ENCODE peak calls at places on chromosomes 16 and 17, in four cellular contexts. M, G, L and S are unnamed samples.

GRCh38 chr16:71303938-71304337 is 14.7 kb upstream of the CMTR2 start:
- DNase-seq in M (no peak), G (no peak), L (no peak), S (no peak)

GRCh38 chr16:49466881-49467280 is 93.3 kb downstream of the C16orf78 start:
- DNase-seq in M (no peak), G (no peak), L (no peak), S (no peak)

GRCh38 chr16:55539049-55539448 is 27.4 kb upstream of the CAPNS2 start:
- DNase-seq in M (no peak), G (no peak), L (no peak), S (no peak)

GRCh38 chr16:61993076-61993475 is 43.2 kb downstream of the CDH8 start:
- DNase-seq in M (no peak), G (no peak), L (no peak), S (no peak)

GRCh38 chr16:19304670-19305240 is 19.2 kb downstream of the CLEC19A start:
- DNase-seq in M (no peak), G (no peak), L (no peak), S (no peak)

GRCh38 chr17:7685533-7686220 is 1.6 kb downstream of the TP53 start:
- DNase-seq in M (peak), G (peak), L (peak), S (peak)

GRCh38 chr16:85652431-85653221 is 36.1 kb downstream of the GINS2 start:
- DNase-seq in M (peak), G (peak), L (no peak), S (peak)

GRCh38 chr16:58638148-58639036 is 8.8 kb upstream of the CNOT1 start:
- DNase-seq in M (no peak), G (no peak), L (no peak), S (no peak)

GRCh38 chr16:22120440-22120839 is 28.1 kb downstream of the VWA3A start:
- DNase-seq in M (no peak), G (no peak), L (no peak), S (no peak)

GRCh38 chr17:12927541-12928425 is 90.0 kb downstream of the ELAC2 start:
- DNase-seq in M (peak), G (no peak), L (no peak), S (no peak)

GRCh38 chr16:26220894-26221293 is 529.1 kb downstream of the HS3ST4 start:
- DNase-seq in M (no peak), G (no peak), L (no peak), S (no peak)

GRCh38 chr17:50133028-50133768 is 3.2 kb upstream of the SAMD14 start:
- DNase-seq in M (no peak), G (peak), L (no peak), S (no peak)

GRCh38 chr17:40304464-40304863 is 4.5 kb upstream of the RARA start:
- DNase-seq in M (no peak), G (no peak), L (no peak), S (no peak)

GRCh38 chr17:76727745-76728456 is 1.3 kb downstream of the METTL23 start:
- DNase-seq in M (peak), G (no peak), L (no peak), S (no peak)

GRCh38 chr17:30696234-30696633 is 128.3 kb downstream of the CRLF3 start:
- DNase-seq in M (no peak), G (no peak), L (no peak), S (no peak)

GRCh38 chr16:11152677-11153321 is 103.2 kb downstream of the SOCS1 start:
- DNase-seq in M (no peak), G (no peak), L (no peak), S (no peak)

GRCh38 chr16:49755291-49755611 is 100.7 kb downstream of the ZNF423 start:
- DNase-seq in M (no peak), G (no peak), L (no peak), S (no peak)

DNA sequence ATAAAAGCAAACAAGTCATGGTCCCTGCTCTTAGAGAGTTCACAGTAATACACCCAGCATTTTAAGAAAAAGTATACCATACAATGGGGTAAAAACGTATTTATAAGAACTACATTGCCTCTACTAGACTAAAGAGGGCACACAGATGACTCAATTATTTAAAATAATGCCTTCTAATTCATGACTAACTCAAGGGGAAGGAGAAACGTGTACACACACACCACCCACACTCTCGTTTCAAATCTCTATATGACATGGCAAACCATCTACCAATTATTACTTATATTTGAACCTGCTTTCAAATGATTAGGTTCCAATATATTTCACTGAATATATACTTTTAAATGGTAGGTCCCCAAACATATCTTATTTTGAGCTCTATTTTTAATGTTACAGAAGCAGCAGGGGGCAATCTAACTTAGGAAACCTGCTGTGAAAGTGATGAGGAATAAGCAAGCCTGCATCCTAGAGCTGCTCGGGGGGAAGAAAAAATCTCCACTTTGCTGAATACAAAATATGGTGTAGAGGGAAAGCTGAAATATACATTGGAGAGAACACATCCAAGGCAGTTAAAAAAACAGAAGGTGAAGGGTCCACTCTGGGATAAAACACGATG is 232.4 kb upstream of the PSMD7 start:
- DNase-seq in M (no peak), G (no peak), L (no peak), S (no peak)
- TF ChIP-seq CTCF in M (no peak), G (no peak), L (no peak), S (no peak)

DNA sequence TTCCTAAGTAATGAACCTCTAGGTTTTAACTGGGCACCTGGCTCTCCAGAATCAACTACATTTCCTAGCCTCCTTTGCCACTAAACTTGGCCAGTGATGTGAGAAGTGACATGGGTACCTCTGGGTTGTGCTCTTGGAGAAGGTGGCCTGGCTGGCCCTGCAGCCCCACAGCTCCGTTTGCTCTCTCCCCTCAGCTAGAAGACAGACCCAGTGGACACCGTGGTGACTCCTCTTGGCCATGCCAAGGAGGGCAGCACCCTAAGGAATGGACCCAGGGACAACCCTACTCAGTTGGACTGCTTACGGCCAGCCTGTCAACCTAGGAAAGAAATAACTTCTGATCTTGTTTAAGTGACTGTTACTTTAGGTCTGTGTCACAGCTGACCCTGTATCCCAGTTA is 151.4 kb downstream of the TMEM132E start:
- DNase-seq in M (no peak), G (no peak), L (no peak), S (no peak)
- TF ChIP-seq CTCF in M (no peak), G (no peak), L (no peak), S (no peak)

DNA sequence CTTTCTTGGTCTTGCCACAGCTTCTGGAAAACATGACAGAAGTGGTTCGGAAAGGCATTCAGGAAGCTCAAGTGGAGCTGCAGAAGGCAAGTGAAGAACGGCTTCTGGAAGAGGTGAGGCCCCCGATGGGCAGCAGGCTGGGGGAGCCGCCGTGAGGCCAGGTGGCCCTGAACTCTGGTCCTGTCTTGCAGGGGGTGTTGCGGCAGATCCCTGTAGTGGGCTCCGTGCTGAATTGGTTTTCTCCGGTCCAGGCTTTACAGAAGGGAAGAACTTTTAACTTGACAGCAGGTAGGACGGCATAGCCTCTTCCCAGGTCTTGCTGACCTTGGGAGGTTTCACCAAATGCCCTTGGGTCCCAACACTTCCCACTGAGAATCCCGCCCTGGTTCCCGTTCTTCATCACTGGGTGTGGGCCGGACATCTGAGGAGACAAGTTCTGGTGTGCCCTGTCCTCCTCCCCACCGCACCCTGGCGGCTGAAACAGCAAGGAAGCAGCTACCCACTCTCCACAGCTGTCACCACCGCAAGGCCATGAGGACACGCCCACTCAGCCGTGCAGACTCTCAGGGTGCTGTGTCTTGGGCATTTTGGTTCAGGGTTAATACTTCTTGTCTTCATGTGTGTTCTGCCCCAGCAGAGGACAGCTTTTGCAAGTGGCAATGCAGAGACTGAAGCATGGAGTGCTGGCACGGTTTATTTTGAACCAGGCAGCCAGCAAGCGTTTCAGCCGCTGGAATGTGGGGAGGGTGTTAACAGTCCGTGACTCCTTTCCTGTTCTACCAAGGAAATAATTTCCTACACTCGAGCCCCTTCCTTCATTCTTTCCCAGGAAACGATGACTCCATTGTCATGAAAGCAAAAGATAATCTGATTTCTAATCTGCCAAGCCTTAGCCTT is 21.4 kb downstream of the NTAN1 start:
- DNase-seq in M (no peak), G (no peak), L (no peak), S (no peak)
- TF ChIP-seq CTCF in M (no peak), G (no peak), L (no peak), S (no peak)

GRCh38 chr16:4682616-4683254 is 10.6 kb upstream of the NUDT16L1 start:
- DNase-seq in M (no peak), G (peak), L (no peak), S (peak)
- TF ChIP-seq CTCF in M (peak), G (peak), L (no peak), S (peak)

DNA sequence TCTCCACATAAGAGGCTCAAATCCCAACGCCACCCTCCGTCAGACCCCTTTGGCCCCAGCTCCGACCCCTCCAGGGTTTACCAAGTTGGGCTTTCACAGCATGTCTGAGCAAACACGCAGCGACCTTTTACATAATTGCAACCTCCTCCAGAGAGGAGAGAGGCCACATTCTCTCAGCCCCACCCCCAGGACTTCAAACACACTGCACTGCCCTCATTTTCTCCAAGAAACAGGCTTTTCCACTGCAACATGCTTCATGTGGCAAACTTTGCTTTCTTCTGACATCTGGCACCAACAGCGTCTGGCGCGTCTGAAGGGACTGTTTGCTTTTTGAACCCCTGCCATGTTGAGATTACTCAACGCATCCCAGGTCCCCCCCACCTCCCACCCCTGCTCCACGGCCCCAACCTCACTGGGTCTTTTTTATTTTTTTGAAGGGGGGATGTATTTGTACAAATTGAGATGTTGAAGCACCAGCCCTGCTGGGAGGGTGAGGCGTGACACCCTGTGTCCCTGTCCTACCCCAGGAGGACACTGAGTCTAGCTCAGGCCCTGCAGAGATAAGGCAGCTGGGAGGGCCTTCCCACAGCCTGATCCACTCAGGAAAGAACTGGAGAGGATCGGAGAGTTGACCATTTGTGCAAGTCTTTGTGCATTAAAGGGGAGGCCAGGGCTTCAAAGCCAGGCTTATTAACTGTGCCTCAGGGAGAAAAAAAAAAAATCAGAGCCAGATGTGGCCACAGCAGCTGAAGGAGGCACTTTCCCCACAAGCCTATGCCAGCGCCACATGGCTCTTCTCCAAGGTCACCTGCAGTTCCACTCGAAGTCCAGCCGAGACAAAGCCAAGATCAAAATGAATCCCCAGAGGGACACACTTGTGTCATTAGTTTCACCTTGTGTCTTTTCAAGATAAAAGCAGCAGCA is 29.7 kb downstream of the AXIN2 start:
- DNase-seq in M (no peak), G (no peak), L (no peak), S (peak)
- TF ChIP-seq CTCF in M (no peak), G (peak), L (peak), S (peak)

GRCh38 chr16:16099320-16099719 is 124.0 kb downstream of the ABCC6 start:
- DNase-seq in M (no peak), G (no peak), L (no peak), S (no peak)

GRCh38 chr16:16096858-16097213 is 126.5 kb downstream of the ABCC6 start:
- DNase-seq in M (no peak), G (no peak), L (no peak), S (no peak)

GRCh38 chr16:16093625-16094332 is 129.5 kb downstream of the ABCC6 start:
- DNase-seq in M (no peak), G (no peak), L (no peak), S (no peak)

GRCh38 chr16:16095646-16096045 is 127.6 kb downstream of the ABCC6 start:
- DNase-seq in M (peak), G (no peak), L (no peak), S (no peak)

GRCh38 chr16:16096161-16096857 is 127.0 kb downstream of the ABCC6 start:
- DNase-seq in M (peak), G (no peak), L (no peak), S (no peak)
- TF ChIP-seq CTCF in M (peak), G (no peak), L (no peak), S (peak)

DNA sequence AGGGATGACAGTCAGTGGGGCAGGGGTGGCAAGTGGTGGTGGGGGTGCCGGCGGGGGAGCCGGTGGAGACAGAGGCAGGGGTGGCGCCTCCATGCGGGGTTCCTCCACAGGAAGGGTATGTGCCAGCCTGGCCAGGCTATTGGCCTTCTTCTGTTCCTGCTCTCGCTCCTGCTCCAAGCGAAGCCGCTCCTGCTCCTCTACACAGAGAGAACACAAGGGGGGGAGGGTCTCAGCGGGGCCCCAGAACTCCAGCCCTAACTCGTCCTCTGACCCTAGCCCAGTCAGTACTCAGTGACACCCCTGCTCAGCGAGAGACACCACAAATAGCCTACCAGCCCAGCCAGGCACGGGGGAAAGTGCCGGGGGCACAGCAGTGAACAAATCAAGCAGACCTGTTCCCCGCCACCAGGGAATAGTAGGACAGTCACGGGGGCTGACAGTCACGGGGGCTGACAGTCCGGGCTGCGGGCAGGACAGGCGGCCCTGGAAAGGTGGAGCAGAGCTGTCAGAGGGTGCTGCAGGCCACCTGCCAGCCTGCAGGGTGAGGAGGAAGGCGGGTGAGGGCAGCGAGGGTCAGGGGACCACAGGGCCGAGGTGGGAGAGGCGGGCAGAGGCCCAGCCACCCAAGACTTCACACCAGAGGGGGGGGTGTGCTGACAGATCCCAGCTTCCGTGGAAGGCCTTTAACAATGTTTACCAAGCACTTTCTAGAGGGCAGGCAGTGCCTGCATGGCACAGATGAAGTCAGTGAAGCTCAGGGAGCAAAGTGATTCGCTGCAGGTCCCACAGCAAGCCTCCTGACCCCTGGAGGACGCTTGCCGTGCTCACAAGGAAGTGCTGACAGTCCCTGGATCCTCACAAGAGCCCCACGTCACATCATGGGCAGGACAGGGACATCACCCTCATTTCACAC is 5.3 kb downstream of the MNT start:
- DNase-seq in M (no peak), G (no peak), L (no peak), S (no peak)
- TF ChIP-seq CTCF in M (no peak), G (no peak), L (no peak), S (no peak)

GRCh38 chr16:4529085-4530060 is 9.2 kb downstream of the CDIP1 start:
- DNase-seq in M (peak), G (no peak), L (no peak), S (no peak)
- TF ChIP-seq CTCF in M (peak), G (no peak), L (no peak), S (no peak)

GRCh38 chr16:71210-71539 is 1.3 kb downstream of the RHBDF1 start:
- DNase-seq in M (no peak), G (no peak), L (no peak), S (no peak)

GRCh38 chr16:72561-73537 is at the start of gene RHBDF1:
- DNase-seq in M (no peak), G (peak), L (peak), S (peak)

GRCh38 chr16:69181-69580 is 3.2 kb downstream of the RHBDF1 start:
- DNase-seq in M (no peak), G (no peak), L (no peak), S (no peak)

GRCh38 chr16:74025-74424 is 1.6 kb upstream of the RHBDF1 start:
- DNase-seq in M (no peak), G (no peak), L (no peak), S (no peak)

DNA sequence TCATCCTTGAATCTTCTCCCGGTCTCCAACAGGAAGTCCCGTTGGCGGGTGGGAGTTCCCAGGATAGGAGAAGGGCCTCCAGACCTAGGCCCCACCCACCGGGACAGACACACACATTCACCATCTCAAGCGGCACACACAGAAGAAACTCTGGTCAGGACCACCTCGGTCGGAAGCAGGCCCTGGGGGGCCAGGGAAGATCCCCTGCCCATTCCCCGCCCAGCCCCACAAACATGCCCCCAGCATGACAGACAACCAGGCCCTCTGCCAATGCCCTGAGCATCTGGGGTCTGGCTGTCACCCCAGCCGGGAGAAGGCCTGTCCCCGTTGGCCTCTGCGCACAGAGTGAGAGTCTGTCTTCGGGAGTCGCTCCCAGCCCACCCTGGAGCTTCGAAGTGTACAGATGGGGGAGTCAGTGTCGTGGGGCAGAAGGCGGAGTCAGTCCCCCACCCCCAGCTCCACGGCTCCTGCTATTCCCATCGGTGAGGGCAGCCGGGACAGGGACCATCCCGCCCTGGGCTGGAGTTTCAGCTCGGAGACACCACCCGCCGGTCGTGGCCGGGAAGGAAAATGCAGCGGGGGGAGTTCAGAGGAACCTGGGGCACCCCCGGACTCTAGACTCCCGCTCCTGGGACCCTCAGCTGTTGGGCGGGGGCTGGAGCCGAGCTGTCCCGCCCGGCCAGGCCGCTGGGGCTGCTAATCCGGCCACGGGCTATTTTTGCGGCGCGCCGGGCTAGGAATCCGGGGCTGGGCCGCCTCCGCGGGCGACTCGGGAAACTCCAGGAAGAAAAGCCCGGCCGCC is 690 bp downstream of the RHBDF1 start:
- DNase-seq in M (no peak), G (peak), L (peak), S (peak)
- TF ChIP-seq CTCF in M (no peak), G (no peak), L (no peak), S (no peak)

GRCh38 chr16:67919618-67920210 is 11.9 kb downstream of the CTRL start:
- DNase-seq in M (peak), G (no peak), L (no peak), S (no peak)
- TF ChIP-seq CTCF in M (peak), G (no peak), L (no peak), S (no peak)